ENCODE peak calls at places on chromosome 15, in eight cellular contexts. One of them, this sample, is unnamed.
A peak's percentile ranks its signal among the peaks of the same experiment; 100 is the strongest.

GRCh38 chr15:80424381-80424780 is 20.2 kb downstream of the ARNT2 start:
- DNase-seq in fibroblast of pulmonary artery: no peak
- DNase-seq in WERI-Rb-1: no peak
- DNase-seq in brain microvascular endothelial cell: no peak
- DNase-seq in CD8-positive, alpha-beta T cell: no peak
- DNase-seq in left ventricle myocardium inferior: no peak
- DNase-seq in fibroblast of lung: no peak
- DNase-seq in ovary: no peak
- DNase-seq in this sample: no peak

GRCh38 chr15:40048155-40048792 is 9.3 kb upstream of the SRP14 start:
- DNase-seq in CD8-positive, alpha-beta T cell: peak; percentile 72
- DNase-seq in brain microvascular endothelial cell: no peak
- DNase-seq in left ventricle myocardium inferior: no peak
- DNase-seq in fibroblast of pulmonary artery: no peak
- DNase-seq in ovary: no peak
- DNase-seq in WERI-Rb-1: no peak
- DNase-seq in fibroblast of lung: no peak
- DNase-seq in this sample: no peak

GRCh38 chr15:46312133-46312740 is 677.4 kb downstream of the SQOR start:
- DNase-seq in ovary: peak; percentile 45
- DNase-seq in left ventricle myocardium inferior: peak; percentile 47
- DNase-seq in brain microvascular endothelial cell: peak; percentile 56
- DNase-seq in fibroblast of pulmonary artery: peak; percentile 75
- DNase-seq in WERI-Rb-1: peak; percentile 85
- DNase-seq in CD8-positive, alpha-beta T cell: peak; percentile 61
- DNase-seq in fibroblast of lung: peak; percentile 63
- DNase-seq in this sample: peak; percentile 40

GRCh38 chr15:49741721-49742120 is 120.9 kb downstream of the DTWD1 start:
- DNase-seq in brain microvascular endothelial cell: no peak
- DNase-seq in WERI-Rb-1: no peak
- DNase-seq in CD8-positive, alpha-beta T cell: no peak
- DNase-seq in ovary: no peak
- DNase-seq in fibroblast of pulmonary artery: no peak
- DNase-seq in fibroblast of lung: no peak
- DNase-seq in left ventricle myocardium inferior: no peak
- DNase-seq in this sample: no peak

GRCh38 chr15:42608110-42608531 is 32.7 kb downstream of the STARD9 start:
- DNase-seq in CD8-positive, alpha-beta T cell: peak; percentile 66
- DNase-seq in WERI-Rb-1: no peak
- DNase-seq in fibroblast of lung: no peak
- DNase-seq in left ventricle myocardium inferior: no peak
- DNase-seq in fibroblast of pulmonary artery: no peak
- DNase-seq in brain microvascular endothelial cell: peak; percentile 1
- DNase-seq in ovary: no peak
- DNase-seq in this sample: peak; percentile 20

GRCh38 chr15:68991723-68992122 is 22.8 kb upstream of the NOX5 start:
- DNase-seq in fibroblast of pulmonary artery: peak; percentile 41
- DNase-seq in CD8-positive, alpha-beta T cell: no peak
- DNase-seq in brain microvascular endothelial cell: no peak
- DNase-seq in fibroblast of lung: peak; percentile 10
- DNase-seq in left ventricle myocardium inferior: no peak
- DNase-seq in ovary: peak; percentile 67
- DNase-seq in WERI-Rb-1: peak; percentile 92
- DNase-seq in this sample: no peak

GRCh38 chr15:67812232-67812631 is 13.1 kb upstream of the SKOR1 start:
- DNase-seq in ovary: no peak
- DNase-seq in fibroblast of lung: no peak
- DNase-seq in brain microvascular endothelial cell: no peak
- DNase-seq in fibroblast of pulmonary artery: no peak
- DNase-seq in left ventricle myocardium inferior: no peak
- DNase-seq in CD8-positive, alpha-beta T cell: no peak
- DNase-seq in WERI-Rb-1: no peak
- DNase-seq in this sample: no peak

GRCh38 chr15:64847448-64847847 is 5.7 kb downstream of the PLEKHO2 start:
- DNase-seq in brain microvascular endothelial cell: no peak
- DNase-seq in WERI-Rb-1: no peak
- DNase-seq in fibroblast of pulmonary artery: no peak
- DNase-seq in fibroblast of lung: no peak
- DNase-seq in ovary: no peak
- DNase-seq in CD8-positive, alpha-beta T cell: no peak
- DNase-seq in left ventricle myocardium inferior: no peak
- DNase-seq in this sample: no peak

GRCh38 chr15:27821273-27821672 is 277.8 kb downstream of the OCA2 start:
- DNase-seq in brain microvascular endothelial cell: no peak
- DNase-seq in WERI-Rb-1: no peak
- DNase-seq in fibroblast of lung: no peak
- DNase-seq in left ventricle myocardium inferior: no peak
- DNase-seq in CD8-positive, alpha-beta T cell: no peak
- DNase-seq in fibroblast of pulmonary artery: no peak
- DNase-seq in ovary: no peak
- DNase-seq in this sample: no peak

GRCh38 chr15:72155635-72156616 is 37.7 kb downstream of the SENP8 start:
- DNase-seq in CD8-positive, alpha-beta T cell: peak; percentile 86
- DNase-seq in fibroblast of pulmonary artery: peak; percentile 87
- DNase-seq in fibroblast of lung: peak; percentile 81
- DNase-seq in WERI-Rb-1: peak; percentile 85
- DNase-seq in left ventricle myocardium inferior: peak; percentile 83
- DNase-seq in brain microvascular endothelial cell: peak; percentile 75
- DNase-seq in ovary: peak; percentile 91
- DNase-seq in this sample: peak; percentile 70

GRCh38 chr15:38549222-38549621 is 15.4 kb downstream of the RASGRP1 start:
- DNase-seq in brain microvascular endothelial cell: no peak
- DNase-seq in fibroblast of lung: no peak
- DNase-seq in CD8-positive, alpha-beta T cell: no peak
- DNase-seq in ovary: no peak
- DNase-seq in left ventricle myocardium inferior: no peak
- DNase-seq in WERI-Rb-1: no peak
- DNase-seq in fibroblast of pulmonary artery: no peak
- DNase-seq in this sample: no peak

GRCh38 chr15:42921049-42921731 is 612 bp upstream of the TTBK2 start:
- DNase-seq in ovary: peak; percentile 65
- DNase-seq in left ventricle myocardium inferior: no peak
- DNase-seq in fibroblast of lung: no peak
- DNase-seq in WERI-Rb-1: peak; percentile 15
- DNase-seq in CD8-positive, alpha-beta T cell: peak; percentile 67
- DNase-seq in fibroblast of pulmonary artery: peak; percentile 25
- DNase-seq in brain microvascular endothelial cell: peak; percentile 7
- DNase-seq in this sample: no peak

GRCh38 chr15:51044037-51044712 is 50.5 kb downstream of the TNFAIP8L3 start:
- DNase-seq in fibroblast of lung: no peak
- DNase-seq in WERI-Rb-1: no peak
- DNase-seq in fibroblast of pulmonary artery: no peak
- DNase-seq in brain microvascular endothelial cell: no peak
- DNase-seq in CD8-positive, alpha-beta T cell: no peak
- DNase-seq in left ventricle myocardium inferior: no peak
- DNase-seq in ovary: no peak
- DNase-seq in this sample: no peak

GRCh38 chr15:51038258-51039042 is 56.3 kb downstream of the TNFAIP8L3 start:
- DNase-seq in ovary: no peak
- DNase-seq in WERI-Rb-1: no peak
- DNase-seq in CD8-positive, alpha-beta T cell: no peak
- DNase-seq in fibroblast of lung: no peak
- DNase-seq in fibroblast of pulmonary artery: no peak
- DNase-seq in left ventricle myocardium inferior: no peak
- DNase-seq in brain microvascular endothelial cell: no peak
- DNase-seq in this sample: no peak
- TF ChIP-seq CTCF in ovary: no peak
- TF ChIP-seq CTCF in WERI-Rb-1: no peak
- TF ChIP-seq CTCF in CD8-positive, alpha-beta T cell: no peak
- TF ChIP-seq CTCF in fibroblast of lung: no peak
- TF ChIP-seq CTCF in fibroblast of pulmonary artery: no peak
- TF ChIP-seq CTCF in left ventricle myocardium inferior: no peak
- TF ChIP-seq CTCF in brain microvascular endothelial cell: no peak
- TF ChIP-seq CTCF in this sample: no peak

DNA sequence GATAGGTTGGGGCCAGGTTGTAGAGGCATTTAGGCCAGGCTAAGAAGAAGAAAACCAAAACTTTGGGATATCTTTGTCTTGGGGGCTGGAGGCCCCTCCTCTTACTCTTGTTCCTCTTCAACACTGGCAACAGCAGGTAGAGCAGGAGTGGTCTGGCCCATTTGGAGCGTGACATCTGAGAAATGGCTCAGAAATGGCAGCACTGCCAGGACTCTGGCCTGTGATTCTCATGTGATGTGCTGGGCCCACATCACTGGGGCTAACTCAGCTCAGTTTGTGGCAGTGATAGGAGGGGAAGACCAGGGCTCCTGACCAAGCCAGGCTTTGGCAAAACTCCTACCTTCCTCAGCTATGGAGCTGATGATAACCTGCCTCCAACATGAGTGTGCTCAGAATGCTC is 18.5 kb downstream of the PATL2 start:
- DNase-seq in brain microvascular endothelial cell: no peak
- DNase-seq in ovary: no peak
- DNase-seq in CD8-positive, alpha-beta T cell: no peak
- DNase-seq in left ventricle myocardium inferior: no peak
- DNase-seq in fibroblast of pulmonary artery: no peak
- DNase-seq in fibroblast of lung: no peak
- DNase-seq in WERI-Rb-1: no peak
- DNase-seq in this sample: no peak
- H3K4me3 ChIP-seq in brain microvascular endothelial cell: no peak overlapping the region
- H3K4me3 ChIP-seq in ovary: no peak overlapping the region
- H3K4me3 ChIP-seq in CD8-positive, alpha-beta T cell: no peak overlapping the region
- H3K4me3 ChIP-seq in left ventricle myocardium inferior: no peak overlapping the region
- H3K4me3 ChIP-seq in fibroblast of pulmonary artery: no peak overlapping the region
- H3K4me3 ChIP-seq in fibroblast of lung: no peak overlapping the region
- H3K4me3 ChIP-seq in WERI-Rb-1: no peak overlapping the region
- H3K4me3 ChIP-seq in this sample: no peak overlapping the region

GRCh38 chr15:73244333-73244732 is 124.4 kb downstream of the HCN4 start:
- DNase-seq in CD8-positive, alpha-beta T cell: no peak
- DNase-seq in fibroblast of pulmonary artery: no peak
- DNase-seq in fibroblast of lung: no peak
- DNase-seq in left ventricle myocardium inferior: no peak
- DNase-seq in WERI-Rb-1: peak; percentile 32
- DNase-seq in brain microvascular endothelial cell: no peak
- DNase-seq in ovary: no peak
- DNase-seq in this sample: no peak

GRCh38 chr15:73246411-73246810 is 122.3 kb downstream of the HCN4 start:
- DNase-seq in ovary: no peak
- DNase-seq in WERI-Rb-1: no peak
- DNase-seq in fibroblast of pulmonary artery: no peak
- DNase-seq in fibroblast of lung: no peak
- DNase-seq in brain microvascular endothelial cell: no peak
- DNase-seq in left ventricle myocardium inferior: no peak
- DNase-seq in CD8-positive, alpha-beta T cell: no peak
- DNase-seq in this sample: no peak

GRCh38 chr15:73240864-73241499 is 127.8 kb downstream of the HCN4 start:
- DNase-seq in brain microvascular endothelial cell: peak; percentile 60
- DNase-seq in ovary: peak; percentile 50
- DNase-seq in fibroblast of lung: peak; percentile 70
- DNase-seq in left ventricle myocardium inferior: peak; percentile 18
- DNase-seq in fibroblast of pulmonary artery: peak; percentile 78
- DNase-seq in WERI-Rb-1: peak; percentile 67
- DNase-seq in CD8-positive, alpha-beta T cell: peak; percentile 78
- DNase-seq in this sample: peak; percentile 62

GRCh38 chr15:73249499-73249898 is 119.3 kb downstream of the HCN4 start:
- DNase-seq in fibroblast of pulmonary artery: no peak
- DNase-seq in brain microvascular endothelial cell: no peak
- DNase-seq in left ventricle myocardium inferior: no peak
- DNase-seq in fibroblast of lung: peak; percentile 11
- DNase-seq in WERI-Rb-1: no peak
- DNase-seq in CD8-positive, alpha-beta T cell: no peak
- DNase-seq in ovary: no peak
- DNase-seq in this sample: no peak

GRCh38 chr15:73246898-73247297 is 121.9 kb downstream of the HCN4 start:
- DNase-seq in WERI-Rb-1: no peak
- DNase-seq in CD8-positive, alpha-beta T cell: no peak
- DNase-seq in left ventricle myocardium inferior: no peak
- DNase-seq in brain microvascular endothelial cell: no peak
- DNase-seq in ovary: no peak
- DNase-seq in fibroblast of pulmonary artery: no peak
- DNase-seq in fibroblast of lung: no peak
- DNase-seq in this sample: no peak
- TF ChIP-seq CTCF in WERI-Rb-1: no peak
- TF ChIP-seq CTCF in CD8-positive, alpha-beta T cell: no peak
- TF ChIP-seq CTCF in left ventricle myocardium inferior: no peak
- TF ChIP-seq CTCF in brain microvascular endothelial cell: no peak
- TF ChIP-seq CTCF in ovary: no peak
- TF ChIP-seq CTCF in fibroblast of pulmonary artery: no peak
- TF ChIP-seq CTCF in fibroblast of lung: no peak
- TF ChIP-seq CTCF in this sample: no peak

GRCh38 chr15:89909611-89910010 is 3.1 kb downstream of the ARPIN start:
- DNase-seq in ovary: no peak
- DNase-seq in fibroblast of pulmonary artery: no peak
- DNase-seq in fibroblast of lung: no peak
- DNase-seq in WERI-Rb-1: no peak
- DNase-seq in CD8-positive, alpha-beta T cell: no peak
- DNase-seq in brain microvascular endothelial cell: no peak
- DNase-seq in left ventricle myocardium inferior: no peak
- DNase-seq in this sample: no peak

GRCh38 chr15:89912145-89912673 is 543 bp downstream of the ARPIN start:
- DNase-seq in CD8-positive, alpha-beta T cell: no peak
- DNase-seq in ovary: peak; percentile 51
- DNase-seq in fibroblast of lung: peak; percentile 22
- DNase-seq in WERI-Rb-1: peak; percentile 64
- DNase-seq in fibroblast of pulmonary artery: peak; percentile 12
- DNase-seq in brain microvascular endothelial cell: no peak
- DNase-seq in left ventricle myocardium inferior: peak; percentile 35
- DNase-seq in this sample: no peak

GRCh38 chr15:89916660-89917059 is 3.9 kb upstream of the ARPIN start:
- DNase-seq in fibroblast of pulmonary artery: no peak
- DNase-seq in WERI-Rb-1: no peak
- DNase-seq in fibroblast of lung: no peak
- DNase-seq in ovary: no peak
- DNase-seq in brain microvascular endothelial cell: no peak
- DNase-seq in CD8-positive, alpha-beta T cell: no peak
- DNase-seq in left ventricle myocardium inferior: no peak
- DNase-seq in this sample: no peak

GRCh38 chr15:89910891-89911626 is 1.7 kb downstream of the ARPIN start:
- DNase-seq in fibroblast of pulmonary artery: no peak
- DNase-seq in left ventricle myocardium inferior: no peak
- DNase-seq in brain microvascular endothelial cell: no peak
- DNase-seq in fibroblast of lung: no peak
- DNase-seq in CD8-positive, alpha-beta T cell: no peak
- DNase-seq in WERI-Rb-1: no peak
- DNase-seq in ovary: no peak
- DNase-seq in this sample: no peak

DNA sequence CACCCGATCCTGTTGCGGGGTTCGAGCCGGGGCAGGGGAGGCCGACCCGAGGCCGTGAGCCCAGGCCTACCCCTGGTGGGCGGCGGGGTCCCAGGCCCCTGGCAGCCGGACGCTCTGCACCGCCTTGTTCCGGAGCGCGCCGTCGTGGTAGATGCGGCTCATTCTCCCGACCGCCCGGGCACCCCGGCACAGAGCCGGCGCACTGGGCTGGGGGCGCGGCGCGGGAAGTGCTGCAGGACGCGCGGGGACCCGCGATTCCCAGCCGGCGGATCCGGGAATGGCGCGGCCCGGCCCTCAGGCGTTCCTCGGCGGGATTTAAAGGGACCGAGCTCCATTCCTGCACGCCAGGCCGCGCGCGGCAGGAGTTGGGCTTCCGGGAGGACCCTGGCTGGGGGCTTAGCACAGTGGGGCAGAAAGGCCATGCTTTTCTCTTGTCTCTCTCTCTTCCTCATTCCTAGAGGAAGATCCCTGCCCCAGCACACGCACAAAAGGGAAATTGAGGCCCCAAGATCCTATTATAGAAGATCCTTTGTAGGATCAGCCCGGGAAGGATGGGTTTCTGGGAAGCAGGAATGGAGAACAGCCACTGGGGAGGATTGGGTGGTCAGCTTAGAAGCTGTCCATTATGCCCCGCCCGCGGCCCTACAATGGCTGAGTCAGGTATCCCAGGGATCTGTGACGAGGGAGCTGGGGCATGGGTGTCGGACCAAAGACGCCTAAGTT is at the start of gene ARPIN:
- DNase-seq in WERI-Rb-1: peak; percentile 70
- DNase-seq in fibroblast of lung: peak; percentile 55
- DNase-seq in left ventricle myocardium inferior: peak; percentile 68
- DNase-seq in brain microvascular endothelial cell: peak; percentile 20
- DNase-seq in ovary: peak; percentile 75
- DNase-seq in fibroblast of pulmonary artery: peak; percentile 41
- DNase-seq in CD8-positive, alpha-beta T cell: no peak
- DNase-seq in this sample: no peak
- H3K4me3 ChIP-seq in WERI-Rb-1: peak within 1 kb of the TSS; percentile 73
- H3K4me3 ChIP-seq in fibroblast of lung: peak within 1 kb of the TSS; percentile 75
- H3K4me3 ChIP-seq in left ventricle myocardium inferior: peak within 1 kb of the TSS; percentile 97
- H3K4me3 ChIP-seq in brain microvascular endothelial cell: peak within 1 kb of the TSS; percentile 73
- H3K4me3 ChIP-seq in ovary: peak within 1 kb of the TSS; percentile 97
- H3K4me3 ChIP-seq in fibroblast of pulmonary artery: peak within 1 kb of the TSS; percentile 72
- H3K4me3 ChIP-seq in CD8-positive, alpha-beta T cell: peak within 1 kb of the TSS; percentile 43
- H3K4me3 ChIP-seq in this sample: peak within 1 kb of the TSS; percentile 65

This sample was measured in astrocyte of the cerebellum.